ENCODE peak calls at places on chromosomes 2 and 18, in eight cellular contexts. One of them, this sample, is unnamed.

GRCh38 chr2:126317797-126318431 is 338.0 kb upstream of the GYPC start:
- DNase-seq in A549: no peak
- DNase-seq in spleen: no peak
- DNase-seq in HCT116: no peak
- DNase-seq in IMR-90: no peak
- DNase-seq in right lobe of liver: no peak
- DNase-seq in uterus: no peak
- DNase-seq in heart left ventricle: no peak
- DNase-seq in this sample: no peak

GRCh38 chr18:51921862-51922261 is 418.1 kb upstream of the DCC start:
- DNase-seq in spleen: no peak
- DNase-seq in heart left ventricle: no peak
- DNase-seq in IMR-90: no peak
- DNase-seq in uterus: no peak
- DNase-seq in right lobe of liver: peak; percentile 67
- DNase-seq in A549: no peak
- DNase-seq in HCT116: no peak
- DNase-seq in this sample: no peak

GRCh38 chr18:52451851-52452250 is 111.9 kb downstream of the DCC start:
- DNase-seq in uterus: no peak
- DNase-seq in HCT116: no peak
- DNase-seq in spleen: no peak
- DNase-seq in right lobe of liver: no peak
- DNase-seq in heart left ventricle: no peak
- DNase-seq in IMR-90: no peak
- DNase-seq in A549: no peak
- DNase-seq in this sample: no peak

GRCh38 chr2:109440507-109441156 is 173.1 kb downstream of the SEPTIN10 start:
- DNase-seq in spleen: no peak
- DNase-seq in A549: no peak
- DNase-seq in uterus: peak; percentile 3
- DNase-seq in heart left ventricle: no peak
- DNase-seq in right lobe of liver: no peak
- DNase-seq in HCT116: no peak
- DNase-seq in IMR-90: no peak
- DNase-seq in this sample: no peak

GRCh38 chr18:39701071-39701783 is 2135.6 kb upstream of the CELF4 start:
- DNase-seq in HCT116: no peak
- DNase-seq in A549: no peak
- DNase-seq in heart left ventricle: no peak
- DNase-seq in uterus: no peak
- DNase-seq in right lobe of liver: no peak
- DNase-seq in spleen: no peak
- DNase-seq in IMR-90: peak; percentile 8
- DNase-seq in this sample: no peak

GRCh38 chr2:180222642-180223041 is 215.5 kb upstream of the CWC22 start:
- DNase-seq in A549: no peak
- DNase-seq in spleen: no peak
- DNase-seq in heart left ventricle: peak; percentile 10
- DNase-seq in right lobe of liver: no peak
- DNase-seq in IMR-90: peak; percentile 96
- DNase-seq in uterus: no peak
- DNase-seq in HCT116: no peak
- DNase-seq in this sample: no peak

GRCh38 chr2:55163895-55164509 is 68.1 kb downstream of the CLHC1 start:
- DNase-seq in right lobe of liver: no peak
- DNase-seq in spleen: no peak
- DNase-seq in IMR-90: no peak
- DNase-seq in A549: no peak
- DNase-seq in heart left ventricle: no peak
- DNase-seq in uterus: no peak
- DNase-seq in HCT116: no peak
- DNase-seq in this sample: no peak

GRCh38 chr2:198296665-198297308 is 492.4 kb downstream of the PLCL1 start:
- DNase-seq in spleen: no peak
- DNase-seq in uterus: peak; percentile 50
- DNase-seq in IMR-90: peak; percentile 40
- DNase-seq in HCT116: peak; percentile 51
- DNase-seq in A549: peak; percentile 51
- DNase-seq in right lobe of liver: no peak
- DNase-seq in heart left ventricle: peak; percentile 25
- DNase-seq in this sample: peak; percentile 57

GRCh38 chr2:5391361-5391760 is 300.8 kb upstream of the SOX11 start:
- DNase-seq in spleen: no peak
- DNase-seq in right lobe of liver: no peak
- DNase-seq in A549: no peak
- DNase-seq in HCT116: no peak
- DNase-seq in heart left ventricle: peak; percentile 37
- DNase-seq in uterus: no peak
- DNase-seq in IMR-90: no peak
- DNase-seq in this sample: peak; percentile 17
- TF ChIP-seq POLR2A in spleen: no peak
- TF ChIP-seq POLR2A in right lobe of liver: no peak
- TF ChIP-seq POLR2A in A549: no peak
- TF ChIP-seq POLR2A in HCT116: no peak
- TF ChIP-seq POLR2A in heart left ventricle: no peak
- TF ChIP-seq POLR2A in uterus: no peak
- TF ChIP-seq POLR2A in IMR-90: no peak
- TF ChIP-seq POLR2A in this sample: no peak

GRCh38 chr2:137964066-137964858 is at the start of gene HNMT:
- DNase-seq in heart left ventricle: peak; percentile 14
- DNase-seq in uterus: no peak
- DNase-seq in spleen: no peak
- DNase-seq in right lobe of liver: peak; percentile 64
- DNase-seq in HCT116: no peak
- DNase-seq in IMR-90: peak; percentile 55
- DNase-seq in A549: peak; percentile 66
- DNase-seq in this sample: peak; percentile 21

GRCh38 chr2:137964859-137965459 is 686 bp downstream of the HNMT start:
- DNase-seq in HCT116: no peak
- DNase-seq in spleen: no peak
- DNase-seq in right lobe of liver: no peak
- DNase-seq in IMR-90: no peak
- DNase-seq in uterus: no peak
- DNase-seq in heart left ventricle: no peak
- DNase-seq in A549: no peak
- DNase-seq in this sample: no peak

GRCh38 chr2:137967042-137967441 is 2.8 kb downstream of the HNMT start:
- DNase-seq in spleen: no peak
- DNase-seq in HCT116: no peak
- DNase-seq in right lobe of liver: no peak
- DNase-seq in IMR-90: no peak
- DNase-seq in uterus: no peak
- DNase-seq in heart left ventricle: no peak
- DNase-seq in A549: no peak
- DNase-seq in this sample: no peak

GRCh38 chr2:137963535-137964065 is 673 bp upstream of the HNMT start:
- DNase-seq in right lobe of liver: no peak
- DNase-seq in IMR-90: no peak
- DNase-seq in A549: no peak
- DNase-seq in HCT116: no peak
- DNase-seq in heart left ventricle: no peak
- DNase-seq in uterus: no peak
- DNase-seq in spleen: no peak
- DNase-seq in this sample: no peak

DNA sequence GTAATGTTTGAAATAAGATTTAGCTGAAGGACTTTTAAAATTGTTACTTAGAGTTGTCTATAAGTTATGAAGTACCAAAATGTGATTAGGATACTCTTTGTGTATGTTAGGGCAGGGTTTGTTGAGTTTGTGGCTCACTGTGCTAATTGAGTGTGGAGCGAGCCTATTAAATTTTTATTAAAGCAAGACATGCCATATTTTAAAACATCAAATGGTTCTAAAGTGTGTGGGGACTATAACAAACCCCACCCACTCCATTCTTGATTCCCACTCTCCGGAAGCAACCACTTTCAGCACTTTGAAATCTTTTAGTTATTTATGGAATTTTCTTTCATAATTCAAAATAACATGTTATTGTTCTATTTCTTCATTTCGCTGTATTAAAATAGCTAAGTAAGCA is 1.8 kb downstream of the HNMT start:
- DNase-seq in HCT116: no peak
- DNase-seq in IMR-90: no peak
- DNase-seq in uterus: no peak
- DNase-seq in spleen: no peak
- DNase-seq in A549: no peak
- DNase-seq in heart left ventricle: no peak
- DNase-seq in right lobe of liver: no peak
- DNase-seq in this sample: no peak
- H3K4me1 ChIP-seq in HCT116: peaks cover 5% of the 10 kb centered on the region
- H3K4me1 ChIP-seq in IMR-90: peaks cover 10% of the 10 kb centered on the region
- H3K4me1 ChIP-seq in uterus: no peaks in the 10 kb centered on the region
- H3K4me1 ChIP-seq in spleen: peaks cover 17% of the 10 kb centered on the region
- H3K4me1 ChIP-seq in A549: peaks cover 32% of the 10 kb centered on the region
- H3K4me1 ChIP-seq in heart left ventricle: peaks cover 5% of the 10 kb centered on the region
- H3K4me1 ChIP-seq in right lobe of liver: no peaks in the 10 kb centered on the region
- H3K4me1 ChIP-seq in this sample: no peaks in the 10 kb centered on the region

GRCh38 chr2:9392895-9393757 is 30.2 kb downstream of the ITGB1BP1 start:
- DNase-seq in IMR-90: no peak
- DNase-seq in HCT116: no peak
- DNase-seq in A549: no peak
- DNase-seq in right lobe of liver: no peak
- DNase-seq in heart left ventricle: peak; percentile 49
- DNase-seq in uterus: peak; percentile 68
- DNase-seq in spleen: peak; percentile 60
- DNase-seq in this sample: no peak
- H3K4me3 ChIP-seq in IMR-90: no peak overlapping the region
- H3K4me3 ChIP-seq in HCT116: no peak overlapping the region
- H3K4me3 ChIP-seq in A549: no peak overlapping the region
- H3K4me3 ChIP-seq in right lobe of liver: no peak overlapping the region
- H3K4me3 ChIP-seq in heart left ventricle: no peak overlapping the region
- H3K4me3 ChIP-seq in uterus: no peak overlapping the region
- H3K4me3 ChIP-seq in spleen: no peak overlapping the region
- H3K4me3 ChIP-seq in this sample: no peak overlapping the region

DNA sequence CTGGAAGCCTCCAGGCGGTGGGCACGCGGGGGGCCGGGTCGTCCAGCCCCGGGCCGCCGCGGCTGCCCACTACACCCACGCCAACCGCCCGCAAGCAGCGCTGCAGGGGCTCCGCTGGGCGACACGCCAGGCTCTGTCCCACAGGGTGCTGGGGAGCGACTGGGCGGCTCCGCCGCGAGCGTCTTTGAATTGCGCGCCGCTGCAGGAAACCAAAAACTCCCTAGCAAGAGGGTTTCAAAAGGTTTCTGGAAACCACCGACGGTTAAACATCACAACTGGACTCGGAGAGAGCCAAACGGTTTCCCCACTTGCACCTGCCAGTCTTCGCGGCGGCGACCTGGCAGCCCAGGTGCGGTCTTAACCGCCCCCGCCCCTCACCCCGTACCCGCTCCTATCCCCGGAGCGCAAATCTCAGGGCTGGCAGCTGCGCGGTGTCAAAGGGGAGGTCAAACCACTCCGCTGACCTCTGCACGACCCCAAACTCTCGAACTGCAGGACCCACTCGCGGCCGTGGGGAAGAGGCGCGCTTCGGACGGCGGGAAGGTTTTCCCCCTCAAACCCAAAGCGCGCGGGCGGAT is 1.0 kb downstream of the CXCR4 start:
- DNase-seq in uterus: no peak
- DNase-seq in IMR-90: no peak
- DNase-seq in right lobe of liver: peak; percentile 55
- DNase-seq in A549: peak; percentile 9
- DNase-seq in spleen: peak; percentile 92
- DNase-seq in HCT116: no peak
- DNase-seq in heart left ventricle: peak; percentile 32
- DNase-seq in this sample: peak; percentile 40
- TF ChIP-seq POLR2A in uterus: no peak
- TF ChIP-seq POLR2A in IMR-90: no peak
- TF ChIP-seq POLR2A in right lobe of liver: no peak
- TF ChIP-seq POLR2A in A549: no peak
- TF ChIP-seq POLR2A in spleen: no peak
- TF ChIP-seq POLR2A in HCT116: no peak
- TF ChIP-seq POLR2A in heart left ventricle: no peak
- TF ChIP-seq POLR2A in this sample: no peak

GRCh38 chr2:60365556-60365955 is 187.9 kb downstream of the BCL11A start:
- DNase-seq in uterus: no peak
- DNase-seq in A549: no peak
- DNase-seq in right lobe of liver: peak; percentile 24
- DNase-seq in heart left ventricle: no peak
- DNase-seq in HCT116: no peak
- DNase-seq in spleen: no peak
- DNase-seq in IMR-90: no peak
- DNase-seq in this sample: no peak
- H3K4me1 ChIP-seq in uterus: no peaks in the 10 kb centered on the region
- H3K4me1 ChIP-seq in A549: no peaks in the 10 kb centered on the region
- H3K4me1 ChIP-seq in right lobe of liver: no peaks in the 10 kb centered on the region
- H3K4me1 ChIP-seq in heart left ventricle: peaks cover 5% of the 10 kb centered on the region
- H3K4me1 ChIP-seq in HCT116: no peaks in the 10 kb centered on the region
- H3K4me1 ChIP-seq in spleen: peaks cover 47% of the 10 kb centered on the region
- H3K4me1 ChIP-seq in IMR-90: no peaks in the 10 kb centered on the region
- H3K4me1 ChIP-seq in this sample: no peaks in the 10 kb centered on the region

GRCh38 chr2:63057249-63058148 is 6.9 kb downstream of the OTX1 start:
- DNase-seq in IMR-90: no peak
- DNase-seq in uterus: no peak
- DNase-seq in HCT116: no peak
- DNase-seq in spleen: no peak
- DNase-seq in right lobe of liver: no peak
- DNase-seq in A549: no peak
- DNase-seq in heart left ventricle: no peak
- DNase-seq in this sample: no peak
- H3K4me3 ChIP-seq in IMR-90: no peak overlapping the region
- H3K4me3 ChIP-seq in uterus: no peak overlapping the region
- H3K4me3 ChIP-seq in HCT116: no peak overlapping the region
- H3K4me3 ChIP-seq in spleen: peak overlapping the region; percentile 60
- H3K4me3 ChIP-seq in right lobe of liver: no peak overlapping the region
- H3K4me3 ChIP-seq in A549: no peak overlapping the region
- H3K4me3 ChIP-seq in heart left ventricle: no peak overlapping the region
- H3K4me3 ChIP-seq in this sample: no peak overlapping the region

GRCh38 chr2:11040992-11041391 is 114.3 kb upstream of the SLC66A3 start:
- DNase-seq in IMR-90: no peak
- DNase-seq in right lobe of liver: no peak
- DNase-seq in uterus: no peak
- DNase-seq in HCT116: no peak
- DNase-seq in heart left ventricle: no peak
- DNase-seq in spleen: no peak
- DNase-seq in A549: no peak
- DNase-seq in this sample: no peak
- TF ChIP-seq POLR2A in IMR-90: no peak
- TF ChIP-seq POLR2A in right lobe of liver: no peak
- TF ChIP-seq POLR2A in uterus: no peak
- TF ChIP-seq POLR2A in HCT116: no peak
- TF ChIP-seq POLR2A in heart left ventricle: no peak
- TF ChIP-seq POLR2A in spleen: no peak
- TF ChIP-seq POLR2A in A549: no peak
- TF ChIP-seq POLR2A in this sample: no peak

GRCh38 chr2:46723346-46723745 is 192.3 kb downstream of the MCFD2 start:
- DNase-seq in heart left ventricle: no peak
- DNase-seq in HCT116: no peak
- DNase-seq in IMR-90: no peak
- DNase-seq in A549: no peak
- DNase-seq in right lobe of liver: no peak
- DNase-seq in uterus: no peak
- DNase-seq in spleen: no peak
- DNase-seq in this sample: no peak
- H3K4me1 ChIP-seq in heart left ventricle: peaks cover 9% of the 10 kb centered on the region
- H3K4me1 ChIP-seq in HCT116: peaks cover 24% of the 10 kb centered on the region
- H3K4me1 ChIP-seq in IMR-90: peaks cover 13% of the 10 kb centered on the region
- H3K4me1 ChIP-seq in A549: peaks cover 85% of the 10 kb centered on the region
- H3K4me1 ChIP-seq in right lobe of liver: no peaks in the 10 kb centered on the region
- H3K4me1 ChIP-seq in uterus: peaks cover 17% of the 10 kb centered on the region
- H3K4me1 ChIP-seq in spleen: peaks cover 89% of the 10 kb centered on the region
- H3K4me1 ChIP-seq in this sample: peaks cover 14% of the 10 kb centered on the region

GRCh38 chr18:26546875-26547301 is 1.5 kb downstream of the KCTD1 start:
- DNase-seq in IMR-90: no peak
- DNase-seq in heart left ventricle: peak; percentile 7
- DNase-seq in uterus: peak; percentile 12
- DNase-seq in HCT116: no peak
- DNase-seq in right lobe of liver: no peak
- DNase-seq in spleen: peak; percentile 75
- DNase-seq in A549: no peak
- DNase-seq in this sample: no peak
- H3K4me3 ChIP-seq in IMR-90: no peak overlapping the region
- H3K4me3 ChIP-seq in heart left ventricle: no peak overlapping the region
- H3K4me3 ChIP-seq in uterus: no peak overlapping the region
- H3K4me3 ChIP-seq in HCT116: no peak overlapping the region
- H3K4me3 ChIP-seq in right lobe of liver: no peak overlapping the region
- H3K4me3 ChIP-seq in spleen: peak overlapping the region; percentile 90
- H3K4me3 ChIP-seq in A549: peak overlapping the region; percentile 91
- H3K4me3 ChIP-seq in this sample: no peak overlapping the region